ENCODE peak calls at places on chromosomes 4 and X, in ten cellular contexts. L is lower lobe of right lung; U is NCI-H2171; M is activated CD4-positive, alpha-beta T cell treated with anti-CD3 and anti-CD28 coated beads for 1 hour; N is stimulated activated CD8-positive, alpha-beta memory T cell treated with anti-CD3 and anti-CD28 coated beads, Interleukin-4, amount 100 ng/mL, for 4 hours; X is central memory CD4-positive, alpha-beta T cell; A is effector memory CD4-positive, alpha-beta T cell; T is A172; O is left cardiac atrium; Z is activated T-helper 9 cell treated with anti-CD3 and anti-CD28 coated beads, Interleukin-2, amount 50 U/mL, for 16 hours. C is an unnamed sample.

GRCh38 chr4:107578321-107578720 is 141.7 kb downstream of the PAPSS1 start:
- DNase-seq in L (no peak), U (no peak), M (no peak), N (no peak), X (no peak), A (no peak), T (no peak), O (no peak), Z (no peak), C (no peak)

GRCh38 chrX:107716045-107716684 is 59.4 kb downstream of the TSC22D3 start:
- DNase-seq in L (peak; percentile 54), U (peak; percentile 7), M (no peak), N (no peak), X (peak; percentile 29), A (no peak), T (no peak), O (no peak), Z (no peak), C (peak; percentile 3)

GRCh38 chrX:15838017-15838416 is 16.6 kb downstream of the AP1S2 start:
- DNase-seq in L (no peak), U (no peak), M (no peak), N (no peak), X (no peak), A (no peak), T (no peak), O (no peak), Z (no peak), C (no peak)

GRCh38 chrX:2679534-2680485 is 11.3 kb upstream of the CD99 start:
- DNase-seq in L (no peak), U (no peak), M (no peak), N (no peak), X (no peak), A (no peak), T (no peak), O (no peak), Z (no peak), C (no peak)

GRCh38 chr4:24752140-24752539 is 43.2 kb upstream of the SOD3 start:
- DNase-seq in L (no peak), U (no peak), M (no peak), N (no peak), X (no peak), A (no peak), T (no peak), O (no peak), Z (no peak), C (no peak)

GRCh38 chrX:93874554-93874953 is 200.5 kb downstream of the FAM133A start:
- DNase-seq in L (no peak), U (no peak), M (no peak), N (no peak), X (no peak), A (no peak), T (no peak), O (no peak), Z (no peak), C (no peak)

GRCh38 chr4:147090486-147090885 is 144.8 kb upstream of the TTC29 start:
- DNase-seq in L (no peak), U (no peak), M (no peak), N (no peak), X (no peak), A (no peak), T (no peak), O (no peak), Z (no peak), C (no peak)

GRCh38 chrX:30935985-30936384 is 46.9 kb upstream of the TAB3 start:
- DNase-seq in L (no peak), U (no peak), M (no peak), N (no peak), X (no peak), A (no peak), T (peak; percentile 57), O (no peak), Z (no peak), C (no peak)

GRCh38 chr4:88960576-88960975 is 96.4 kb downstream of the FAM13A start:
- DNase-seq in L (no peak), U (no peak), M (no peak), N (no peak), X (no peak), A (no peak), T (no peak), O (no peak), Z (no peak), C (no peak)

GRCh38 chrX:21929209-21929608 is 11.3 kb upstream of the SMS start:
- DNase-seq in L (no peak), U (no peak), M (no peak), N (no peak), X (no peak), A (no peak), T (no peak), O (no peak), Z (no peak), C (no peak)

GRCh38 chr4:108385076-108385475 is 216.3 kb upstream of the LEF1 start:
- DNase-seq in L (no peak), U (no peak), M (no peak), N (no peak), X (no peak), A (no peak), T (peak; percentile 16), O (no peak), Z (no peak), C (no peak)

C was measured in effector CD4-positive, alpha-beta T cell.